ENCODE peak calls at places on chromosomes 16 and 17, in eight cellular contexts. D is hepatocyte, J is Peyer's patch, H is colonic mucosa, R is thoracic aorta, E is aorta, A is lower lobe of right lung, S is heart left ventricle. B is an unnamed sample.

GRCh38 chr16:84063972-84064371 is 21.4 kb upstream of the SLC38A8 start:
- DNase-seq in D (no peak), J (no peak), H (no peak), R (no peak), E (no peak), A (no peak), S (no peak), B (no peak)

GRCh38 chr17:50630524-50631194 is 4.0 kb upstream of the ABCC3 start:
- DNase-seq in D (peak), J (peak), H (peak), R (no peak), E (no peak), A (peak), S (peak), B (no peak)

GRCh38 chr16:2149630-2150417 is 1.4 kb downstream of the RAB26 start:
- DNase-seq in D (no peak), J (no peak), H (no peak), R (no peak), E (no peak), A (no peak), S (no peak), B (no peak)

GRCh38 chr17:18021372-18021771 is 17.6 kb downstream of the ATPAF2 start:
- DNase-seq in D (no peak), J (no peak), H (no peak), R (no peak), E (no peak), A (no peak), S (no peak), B (no peak)

GRCh38 chr16:27326738-27327585 is 13.2 kb downstream of the IL4R start:
- DNase-seq in D (peak), J (peak), H (peak), R (peak), E (peak), A (peak), S (peak), B (peak)

GRCh38 chr17:43308999-43309398 is 75.2 kb upstream of the RNU2-1 start:
- DNase-seq in D (no peak), J (no peak), H (peak), R (no peak), E (no peak), A (no peak), S (no peak), B (no peak)

GRCh38 chr17:51748749-51749604 is 409.5 kb downstream of the CA10 start:
- DNase-seq in D (peak), J (no peak), H (no peak), R (no peak), E (no peak), A (no peak), S (no peak), B (no peak)

GRCh38 chr17:82300707-82301270 is 16.6 kb downstream of the CD7 start:
- DNase-seq in D (peak), J (peak), H (peak), R (no peak), E (peak), A (peak), S (peak), B (no peak)

GRCh38 chr16:57639172-57639571 is 10.7 kb downstream of the ADGRG1 start:
- DNase-seq in D (peak), J (no peak), H (no peak), R (no peak), E (no peak), A (peak), S (no peak), B (no peak)

GRCh38 chr16:17463335-17463734 is 7.4 kb downstream of the XYLT1 start:
- DNase-seq in D (no peak), J (no peak), H (no peak), R (no peak), E (no peak), A (no peak), S (no peak), B (no peak)

GRCh38 chr16:71585318-71585703 is 8.4 kb upstream of the TAT start:
- DNase-seq in D (no peak), J (no peak), H (no peak), R (no peak), E (no peak), A (no peak), S (no peak), B (no peak)

GRCh38 chr17:17180141-17180603 is 26.0 kb downstream of the PLD6 start:
- DNase-seq in D (no peak), J (no peak), H (no peak), R (no peak), E (no peak), A (no peak), S (no peak), B (no peak)

GRCh38 chr17:50532452-50533024 is at the start of gene EPN3:
- DNase-seq in D (peak), J (no peak), H (peak), R (no peak), E (no peak), A (peak), S (no peak), B (no peak)

GRCh38 chr17:68197091-68197996 is 50.5 kb upstream of the AMZ2 start:
- DNase-seq in D (peak), J (no peak), H (no peak), R (no peak), E (no peak), A (no peak), S (no peak), B (no peak)

GRCh38 chr17:46910179-46910927 is 12.6 kb upstream of the GOSR2 start:
- DNase-seq in D (no peak), J (no peak), H (no peak), R (no peak), E (no peak), A (no peak), S (no peak), B (no peak)

GRCh38 chr17:28973414-28973813 is 22.1 kb upstream of the PHF12 start:
- DNase-seq in D (peak), J (no peak), H (no peak), R (no peak), E (no peak), A (peak), S (peak), B (no peak)

GRCh38 chr16:81837312-81837748 is 58.2 kb downstream of the PLCG2 start:
- DNase-seq in D (no peak), J (no peak), H (no peak), R (no peak), E (no peak), A (no peak), S (no peak), B (no peak)

GRCh38 chr16:4505356-4506153 is 29.4 kb downstream of the HMOX2 start:
- DNase-seq in D (no peak), J (peak), H (no peak), R (no peak), E (peak), A (peak), S (peak), B (no peak)

GRCh38 chr17:58530655-58531054 is 16.2 kb upstream of the MTMR4 start:
- DNase-seq in D (no peak), J (no peak), H (no peak), R (no peak), E (no peak), A (no peak), S (no peak), B (no peak)

GRCh38 chr17:13995856-13996635 is 73.3 kb upstream of the COX10 start:
- DNase-seq in D (no peak), J (no peak), H (no peak), R (no peak), E (no peak), A (no peak), S (no peak), B (no peak)

GRCh38 chr16:87423429-87423828 is 31.3 kb downstream of the MAP1LC3B start:
- DNase-seq in D (no peak), J (no peak), H (no peak), R (no peak), E (no peak), A (no peak), S (no peak), B (no peak)

GRCh38 chr17:55577011-55577586 is 65.8 kb upstream of the SMIM36 start:
- DNase-seq in D (peak), J (peak), H (peak), R (no peak), E (peak), A (peak), S (peak), B (no peak)

GRCh38 chr17:62319846-62320245 is 60.5 kb upstream of the EFCAB3 start:
- DNase-seq in D (no peak), J (no peak), H (no peak), R (no peak), E (no peak), A (no peak), S (no peak), B (no peak)

GRCh38 chr16:8756755-8757154 is 40.7 kb downstream of the TMEM186 start:
- DNase-seq in D (no peak), J (no peak), H (no peak), R (no peak), E (no peak), A (no peak), S (no peak), B (no peak)

GRCh38 chr16:25060920-25061319 is 45.8 kb upstream of the ARHGAP17 start:
- DNase-seq in D (peak), J (peak), H (no peak), R (no peak), E (no peak), A (no peak), S (no peak), B (no peak)

GRCh38 chr16:53740476-53740875 is 36.5 kb downstream of the FTO start:
- DNase-seq in D (no peak), J (no peak), H (no peak), R (no peak), E (no peak), A (no peak), S (no peak), B (no peak)

GRCh38 chr17:65243838-65244237 is 106.7 kb downstream of the RGS9 start:
- DNase-seq in D (no peak), J (no peak), H (no peak), R (peak), E (peak), A (no peak), S (no peak), B (no peak)

GRCh38 chr17:29005936-29006438 is at the start of gene SEZ6:
- DNase-seq in D (peak), J (peak), H (peak), R (no peak), E (peak), A (peak), S (peak), B (no peak)

GRCh38 chr17:58059141-58059540 is 24.1 kb upstream of the DYNLL2 start:
- DNase-seq in D (no peak), J (no peak), H (no peak), R (no peak), E (no peak), A (no peak), S (no peak), B (no peak)

GRCh38 chr17:45424769-45425124 is 7.9 kb downstream of the ARHGAP27 start:
- DNase-seq in D (no peak), J (no peak), H (no peak), R (no peak), E (no peak), A (no peak), S (no peak), B (no peak)

GRCh38 chr16:19864566-19864965 is 20.1 kb downstream of the GPRC5B start:
- DNase-seq in D (no peak), J (no peak), H (no peak), R (no peak), E (no peak), A (peak), S (peak), B (no peak)

GRCh38 chr17:68812876-68813584 is 142.2 kb downstream of the ABCA8 start:
- DNase-seq in D (no peak), J (no peak), H (no peak), R (no peak), E (no peak), A (no peak), S (no peak), B (no peak)

GRCh38 chr17:74994440-74994839 is 7.0 kb downstream of the CDR2L start:
- DNase-seq in D (no peak), J (no peak), H (no peak), R (no peak), E (no peak), A (no peak), S (no peak), B (no peak)

GRCh38 chr17:38550661-38551060 is 55.1 kb downstream of the SRCIN1 start:
- DNase-seq in D (no peak), J (no peak), H (no peak), R (peak), E (peak), A (no peak), S (peak), B (no peak)

GRCh38 chr17:77801545-77802332 is 156.8 kb upstream of the TNRC6C start:
- DNase-seq in D (no peak), J (no peak), H (no peak), R (no peak), E (no peak), A (no peak), S (no peak), B (no peak)

GRCh38 chr17:77327181-77327565 is 186.4 kb downstream of the SEC14L1 start:
- DNase-seq in D (peak), J (peak), H (no peak), R (no peak), E (no peak), A (no peak), S (peak), B (peak)

GRCh38 chr17:32479074-32479617 is 7.6 kb upstream of the CDK5R1 start:
- DNase-seq in D (no peak), J (no peak), H (no peak), R (no peak), E (no peak), A (no peak), S (no peak), B (no peak)
- H3K27ac ChIP-seq in D (no peak), J (no peak), H (no peak), R (no peak), E (no peak), A (no peak), S (no peak), B (no peak)

GRCh38 chr17:27898096-27898495 is 4.9 kb upstream of the LYRM9 start:
- DNase-seq in D (no peak), J (no peak), H (no peak), R (no peak), E (no peak), A (no peak), S (no peak), B (no peak)
- H3K4me3 ChIP-seq in D (no peak), J (no peak), H (no peak), R (no peak), E (no peak), A (no peak), S (no peak), B (no peak)

GRCh38 chr17:233473-233941 is 52.1 kb upstream of the DOC2B start:
- DNase-seq in D (no peak), J (no peak), H (peak), R (no peak), E (peak), A (peak), S (peak), B (no peak)
- H3K27ac ChIP-seq in D (no peak), J (peak), H (peak), R (no peak), E (no peak), A (peak), S (peak), B (no peak)

DNA sequence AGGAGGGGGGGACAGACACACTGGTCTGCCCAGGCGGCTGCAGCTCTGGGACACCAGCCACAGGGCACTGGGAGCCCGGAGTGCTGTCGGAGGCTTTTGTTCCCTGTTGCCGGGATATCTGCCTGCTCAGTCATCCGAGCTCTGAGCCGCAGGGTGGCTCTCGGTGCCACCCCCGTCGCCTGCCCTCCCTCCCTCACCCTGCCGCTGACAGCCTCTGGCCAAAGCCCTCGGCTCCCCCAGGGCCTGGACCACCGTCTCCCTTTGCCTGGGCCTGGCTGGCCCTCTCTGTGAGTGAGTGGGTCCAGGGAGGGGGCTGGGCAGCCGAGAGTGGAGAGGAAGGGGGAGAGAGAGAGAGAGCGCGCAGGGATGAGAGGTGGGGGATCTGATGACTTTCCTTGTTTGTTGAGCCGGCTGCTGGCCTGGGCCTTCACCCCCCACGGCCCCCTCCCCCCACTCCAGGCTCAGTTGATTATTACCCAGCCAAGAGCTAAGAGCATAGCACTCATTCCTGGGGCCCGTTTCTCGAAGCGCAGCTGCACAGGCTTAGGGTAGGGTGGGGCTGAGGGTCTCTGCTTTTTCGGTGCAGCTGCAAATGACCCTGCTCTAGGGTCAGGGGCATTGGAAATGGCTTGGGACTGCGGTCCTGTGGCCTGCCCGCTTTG is 2.7 kb downstream of the FOXJ1 start:
- DNase-seq in D (peak), J (no peak), H (no peak), R (no peak), E (no peak), A (no peak), S (no peak), B (no peak)
- H3K4me3 ChIP-seq in D (no peak), J (no peak), H (no peak), R (no peak), E (no peak), A (peak), S (no peak), B (peak)

GRCh38 chr17:48725005-48725293 is 2.0 kb downstream of the PRAC2 start:
- DNase-seq in D (no peak), J (no peak), H (peak), R (no peak), E (no peak), A (no peak), S (no peak), B (no peak)
- H3K27ac ChIP-seq in D (no peak), J (no peak), H (peak), R (no peak), E (no peak), A (no peak), S (no peak), B (no peak)

GRCh38 chr16:73020409-73020884 is 27.5 kb downstream of the ZFHX3 start:
- DNase-seq in D (peak), J (no peak), H (peak), R (peak), E (peak), A (no peak), S (peak), B (peak)
- H3K4me3 ChIP-seq in D (no peak), J (no peak), H (no peak), R (peak), E (no peak), A (no peak), S (no peak), B (peak)

DNA sequence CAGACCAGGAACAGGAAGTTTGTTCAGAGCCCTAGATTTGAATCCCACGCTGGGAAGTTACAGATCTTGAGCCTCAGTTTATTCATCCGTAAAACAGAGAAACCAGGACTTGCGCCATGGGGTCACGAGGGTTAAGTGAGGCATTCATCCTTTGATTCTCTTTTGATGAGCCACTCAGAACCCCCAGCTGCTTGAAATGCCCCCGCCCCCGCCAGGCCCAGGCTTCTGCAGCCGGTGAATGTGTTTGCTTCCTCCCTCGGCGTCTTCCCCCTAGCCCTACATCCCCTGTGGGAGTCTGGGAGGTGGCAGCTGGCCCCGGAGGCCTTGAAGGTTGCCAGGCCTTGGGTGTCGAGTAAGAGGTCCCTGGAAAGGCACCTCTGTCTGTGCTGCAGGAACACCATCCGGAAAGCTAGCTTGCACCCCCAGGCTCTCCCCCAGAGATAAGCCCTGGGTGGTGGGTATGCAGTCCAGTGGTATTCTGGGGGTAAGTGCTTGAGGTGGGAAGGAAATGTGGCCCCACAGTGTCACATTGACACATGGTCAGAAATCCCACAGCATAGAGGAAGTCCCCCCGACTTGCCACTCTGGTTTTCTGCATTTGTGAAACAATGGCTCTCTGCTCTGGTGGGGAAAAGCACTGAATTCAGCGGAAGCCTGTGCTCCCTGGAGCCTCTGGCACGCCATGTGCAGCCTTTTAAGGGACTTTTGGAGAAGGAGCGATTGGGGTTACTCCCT is 14.9 kb downstream of the IRF8 start:
- DNase-seq in D (no peak), J (no peak), H (no peak), R (no peak), E (no peak), A (peak), S (no peak), B (no peak)
- H3K27ac ChIP-seq in D (no peak), J (no peak), H (no peak), R (no peak), E (no peak), A (peak), S (no peak), B (no peak)

GRCh38 chr16:88471115-88471514 is 18.0 kb downstream of the ZFPM1 start:
- DNase-seq in D (no peak), J (no peak), H (no peak), R (no peak), E (no peak), A (no peak), S (no peak), B (no peak)

GRCh38 chr16:88471575-88471974 is 18.5 kb downstream of the ZFPM1 start:
- DNase-seq in D (no peak), J (no peak), H (no peak), R (no peak), E (no peak), A (no peak), S (no peak), B (no peak)

GRCh38 chr16:88473666-88474534 is 20.8 kb downstream of the ZFPM1 start:
- DNase-seq in D (no peak), J (no peak), H (no peak), R (no peak), E (peak), A (no peak), S (peak), B (peak)

GRCh38 chr16:88472042-88472441 is 19.0 kb downstream of the ZFPM1 start:
- DNase-seq in D (no peak), J (no peak), H (no peak), R (no peak), E (no peak), A (no peak), S (no peak), B (no peak)

GRCh38 chr16:88472637-88473205 is 19.6 kb downstream of the ZFPM1 start:
- DNase-seq in D (no peak), J (no peak), H (no peak), R (no peak), E (no peak), A (no peak), S (peak), B (no peak)
- H3K4me3 ChIP-seq in D (no peak), J (no peak), H (no peak), R (peak), E (no peak), A (no peak), S (peak), B (peak)